ENCODE peak calls at places on chromosome 1, in four cellular contexts. One of them, this sample, is unnamed. For H3K27me3, the result is how much of the 10 kb centered on the place peaks cover.

GRCh38 chr1:241610056-241610815 is 29.9 kb downstream of the CHML start:
- DNase-seq in CD8-positive, alpha-beta T cell: no peak
- DNase-seq in tibial artery: no peak
- DNase-seq in HL-60: no peak
- DNase-seq in this sample: no peak

GRCh38 chr1:182206628-182207239 is 145.2 kb upstream of the ZNF648 start:
- DNase-seq in tibial artery: peak
- DNase-seq in CD8-positive, alpha-beta T cell: no peak
- DNase-seq in HL-60: no peak
- DNase-seq in this sample: no peak

GRCh38 chr1:186531561-186532165 is 70.7 kb upstream of the PDC start:
- DNase-seq in HL-60: no peak
- DNase-seq in CD8-positive, alpha-beta T cell: no peak
- DNase-seq in tibial artery: no peak
- DNase-seq in this sample: no peak

GRCh38 chr1:10378071-10378841 is 20.6 kb upstream of the PGD start:
- DNase-seq in tibial artery: no peak
- DNase-seq in HL-60: peak
- DNase-seq in CD8-positive, alpha-beta T cell: no peak
- DNase-seq in this sample: no peak

GRCh38 chr1:232560940-232561339 is 69.0 kb downstream of the SIPA1L2 start:
- DNase-seq in tibial artery: no peak
- DNase-seq in HL-60: no peak
- DNase-seq in CD8-positive, alpha-beta T cell: no peak
- DNase-seq in this sample: no peak

GRCh38 chr1:111789077-111789476 is 33.4 kb downstream of the DDX20 start:
- DNase-seq in CD8-positive, alpha-beta T cell: no peak
- DNase-seq in tibial artery: peak
- DNase-seq in HL-60: no peak
- DNase-seq in this sample: no peak

GRCh38 chr1:180502361-180503273 is at the start of gene ACBD6:
- DNase-seq in tibial artery: peak
- DNase-seq in CD8-positive, alpha-beta T cell: peak
- DNase-seq in HL-60: peak
- DNase-seq in this sample: peak

GRCh38 chr1:48617227-48617626 is 145.2 kb upstream of the SPATA6 start:
- DNase-seq in tibial artery: no peak
- DNase-seq in HL-60: peak
- DNase-seq in CD8-positive, alpha-beta T cell: no peak
- DNase-seq in this sample: no peak

GRCh38 chr1:80731241-80731894 is 1069.4 kb upstream of the ADGRL2 start:
- DNase-seq in tibial artery: no peak
- DNase-seq in CD8-positive, alpha-beta T cell: no peak
- DNase-seq in HL-60: no peak
- DNase-seq in this sample: no peak

GRCh38 chr1:53249706-53250105 is 11.4 kb upstream of the MAGOH start:
- DNase-seq in HL-60: no peak
- DNase-seq in CD8-positive, alpha-beta T cell: no peak
- DNase-seq in tibial artery: no peak
- DNase-seq in this sample: no peak

GRCh38 chr1:21814241-21814918 is 2.3 kb downstream of the LDLRAD2 start:
- DNase-seq in tibial artery: no peak
- DNase-seq in HL-60: peak
- DNase-seq in CD8-positive, alpha-beta T cell: peak
- DNase-seq in this sample: no peak

GRCh38 chr1:98493469-98493868 is 168.1 kb upstream of the SNX7 start:
- DNase-seq in tibial artery: no peak
- DNase-seq in HL-60: no peak
- DNase-seq in CD8-positive, alpha-beta T cell: no peak
- DNase-seq in this sample: no peak

GRCh38 chr1:10122926-10123325 is 87.4 kb upstream of the KIF1B start:
- DNase-seq in tibial artery: no peak
- DNase-seq in HL-60: no peak
- DNase-seq in CD8-positive, alpha-beta T cell: no peak
- DNase-seq in this sample: no peak

GRCh38 chr1:91783423-91784162 is 102.4 kb downstream of the TGFBR3 start:
- DNase-seq in HL-60: no peak
- DNase-seq in CD8-positive, alpha-beta T cell: no peak
- DNase-seq in tibial artery: no peak
- DNase-seq in this sample: no peak

GRCh38 chr1:181190362-181191035 is 102.0 kb downstream of the IER5 start:
- DNase-seq in CD8-positive, alpha-beta T cell: no peak
- DNase-seq in HL-60: no peak
- DNase-seq in tibial artery: no peak
- DNase-seq in this sample: no peak

GRCh38 chr1:17564458-17565393 is 25.2 kb downstream of the ARHGEF10L start:
- DNase-seq in tibial artery: peak
- DNase-seq in CD8-positive, alpha-beta T cell: no peak
- DNase-seq in HL-60: no peak
- DNase-seq in this sample: no peak

GRCh38 chr1:16468558-16468957 is 28.0 kb downstream of the NECAP2 start:
- DNase-seq in HL-60: no peak
- DNase-seq in CD8-positive, alpha-beta T cell: no peak
- DNase-seq in tibial artery: no peak
- DNase-seq in this sample: no peak

GRCh38 chr1:179831852-179832699 is 45.5 kb downstream of the TOR1AIP2 start:
- DNase-seq in CD8-positive, alpha-beta T cell: no peak
- DNase-seq in HL-60: no peak
- DNase-seq in tibial artery: no peak
- DNase-seq in this sample: no peak

GRCh38 chr1:187680823-187681222 is 852.1 kb downstream of the PLA2G4A start:
- DNase-seq in CD8-positive, alpha-beta T cell: no peak
- DNase-seq in tibial artery: no peak
- DNase-seq in HL-60: no peak
- DNase-seq in this sample: no peak

GRCh38 chr1:10475510-10475909 is 760 bp downstream of the PEX14 start:
- DNase-seq in HL-60: no peak
- DNase-seq in tibial artery: no peak
- DNase-seq in CD8-positive, alpha-beta T cell: no peak
- DNase-seq in this sample: no peak

GRCh38 chr1:22470227-22470626 is 18.6 kb downstream of the ZBTB40 start:
- DNase-seq in HL-60: no peak
- DNase-seq in CD8-positive, alpha-beta T cell: no peak
- DNase-seq in tibial artery: no peak
- DNase-seq in this sample: no peak

GRCh38 chr1:203076031-203076511 is 9.7 kb downstream of the MYOG start:
- DNase-seq in HL-60: peak
- DNase-seq in CD8-positive, alpha-beta T cell: no peak
- DNase-seq in tibial artery: no peak
- DNase-seq in this sample: no peak
- H3K4me3 ChIP-seq in HL-60: peak
- H3K4me3 ChIP-seq in CD8-positive, alpha-beta T cell: no peak
- H3K4me3 ChIP-seq in tibial artery: peak
- H3K4me3 ChIP-seq in this sample: peak

GRCh38 chr1:7727816-7728477 is 43.1 kb upstream of the VAMP3 start:
- DNase-seq in CD8-positive, alpha-beta T cell: no peak
- DNase-seq in HL-60: no peak
- DNase-seq in tibial artery: no peak
- DNase-seq in this sample: no peak

GRCh38 chr1:7732331-7732730 is 38.8 kb upstream of the VAMP3 start:
- DNase-seq in HL-60: no peak
- DNase-seq in CD8-positive, alpha-beta T cell: no peak
- DNase-seq in tibial artery: no peak
- DNase-seq in this sample: no peak

GRCh38 chr1:7721940-7722669 is 49.0 kb upstream of the VAMP3 start:
- DNase-seq in HL-60: no peak
- DNase-seq in CD8-positive, alpha-beta T cell: no peak
- DNase-seq in tibial artery: no peak
- DNase-seq in this sample: no peak

GRCh38 chr1:7722670-7723012 is 48.5 kb upstream of the VAMP3 start:
- DNase-seq in HL-60: no peak
- DNase-seq in tibial artery: no peak
- DNase-seq in CD8-positive, alpha-beta T cell: no peak
- DNase-seq in this sample: no peak

DNA sequence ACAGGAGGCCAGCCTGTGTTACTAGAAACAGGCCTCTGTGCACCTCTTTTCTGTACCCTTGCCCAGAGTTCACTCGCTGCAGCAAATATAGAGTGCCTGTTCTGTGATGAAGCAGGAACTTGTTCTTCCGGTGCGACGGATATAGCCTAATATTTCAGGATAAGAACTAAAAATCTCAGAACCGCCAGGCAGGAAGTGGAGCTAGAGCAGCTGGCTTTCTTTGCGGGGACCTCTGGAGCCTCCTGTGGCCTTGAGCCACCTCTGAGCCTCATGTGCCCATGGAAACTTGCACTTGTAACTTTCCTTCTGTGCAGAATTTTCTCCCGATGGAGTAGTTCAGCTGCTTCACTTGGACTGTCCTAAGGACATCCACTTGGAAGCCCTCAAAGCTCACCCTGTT is 44.5 kb upstream of the VAMP3 start:
- DNase-seq in tibial artery: no peak
- DNase-seq in HL-60: peak
- DNase-seq in CD8-positive, alpha-beta T cell: no peak
- DNase-seq in this sample: no peak
- H3K27me3 ChIP-seq in tibial artery: under half
- H3K27me3 ChIP-seq in HL-60: under half
- H3K27me3 ChIP-seq in CD8-positive, alpha-beta T cell: under half
- H3K27me3 ChIP-seq in this sample: under half

DNA sequence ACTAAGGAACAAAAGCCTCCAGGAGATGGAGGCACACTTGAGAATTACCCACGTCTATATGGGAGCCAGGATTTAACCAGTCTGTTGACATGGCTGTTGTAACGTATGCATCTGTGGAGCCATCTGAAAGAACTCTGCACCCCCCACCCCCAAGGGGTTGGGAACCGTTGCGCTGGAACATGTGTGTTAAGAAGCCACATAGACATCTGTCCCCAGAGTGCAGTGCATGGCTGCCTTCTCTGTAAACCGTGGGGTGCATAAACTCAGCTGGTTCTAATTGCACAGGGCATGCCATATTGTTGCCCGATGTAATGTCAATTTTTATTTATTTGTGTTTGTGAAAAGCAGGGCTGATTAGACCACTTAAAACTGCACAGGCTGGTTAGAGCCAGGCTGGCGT is 70.2 kb upstream of the ROR1 start:
- DNase-seq in tibial artery: no peak
- DNase-seq in HL-60: no peak
- DNase-seq in CD8-positive, alpha-beta T cell: no peak
- DNase-seq in this sample: no peak
- TF ChIP-seq CTCF in tibial artery: no peak
- TF ChIP-seq CTCF in HL-60: no peak
- TF ChIP-seq CTCF in CD8-positive, alpha-beta T cell: no peak
- TF ChIP-seq CTCF in this sample: no peak

DNA sequence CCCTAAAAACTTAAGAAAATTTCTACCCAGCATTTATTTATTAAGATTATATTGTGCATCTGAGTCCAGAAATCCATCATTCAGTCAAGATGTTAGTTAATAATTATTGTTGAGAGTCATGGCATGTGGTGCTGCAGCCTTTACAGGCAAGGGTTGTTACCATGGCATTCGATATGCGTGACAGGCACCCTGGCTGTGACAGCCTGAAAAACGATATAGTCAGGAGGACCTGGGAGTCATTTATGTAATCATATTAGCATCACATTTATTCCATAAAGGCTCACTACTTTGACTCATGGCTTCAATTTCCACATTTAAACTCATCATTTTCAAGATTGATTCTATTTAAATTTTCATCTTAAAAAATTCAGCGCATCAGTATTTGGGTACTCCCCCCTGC is 68.0 kb downstream of the CACHD1 start:
- DNase-seq in CD8-positive, alpha-beta T cell: no peak
- DNase-seq in tibial artery: no peak
- DNase-seq in HL-60: no peak
- DNase-seq in this sample: no peak
- H3K4me3 ChIP-seq in CD8-positive, alpha-beta T cell: no peak
- H3K4me3 ChIP-seq in tibial artery: no peak
- H3K4me3 ChIP-seq in HL-60: no peak
- H3K4me3 ChIP-seq in this sample: no peak

GRCh38 chr1:154745750-154746425 is 124.2 kb downstream of the KCNN3 start:
- DNase-seq in CD8-positive, alpha-beta T cell: no peak
- DNase-seq in HL-60: no peak
- DNase-seq in tibial artery: no peak
- DNase-seq in this sample: no peak
- H3K27me3 ChIP-seq in CD8-positive, alpha-beta T cell: under half
- H3K27me3 ChIP-seq in HL-60: under half
- H3K27me3 ChIP-seq in tibial artery: half or more
- H3K27me3 ChIP-seq in this sample: under half

GRCh38 chr1:25217598-25218232 is 14.6 kb downstream of the SYF2 start:
- DNase-seq in tibial artery: no peak
- DNase-seq in HL-60: no peak
- DNase-seq in CD8-positive, alpha-beta T cell: no peak
- DNase-seq in this sample: no peak
- TF ChIP-seq CTCF in tibial artery: no peak
- TF ChIP-seq CTCF in HL-60: no peak
- TF ChIP-seq CTCF in CD8-positive, alpha-beta T cell: no peak
- TF ChIP-seq CTCF in this sample: no peak

GRCh38 chr1:228462560-228462959 is 24.6 kb upstream of the RNF187 start:
- DNase-seq in tibial artery: no peak
- DNase-seq in CD8-positive, alpha-beta T cell: no peak
- DNase-seq in HL-60: no peak
- DNase-seq in this sample: no peak

GRCh38 chr1:228464487-228464983 is 22.6 kb upstream of the RNF187 start:
- DNase-seq in tibial artery: no peak
- DNase-seq in HL-60: no peak
- DNase-seq in CD8-positive, alpha-beta T cell: peak
- DNase-seq in this sample: peak

GRCh38 chr1:228463559-228464455 is 23.4 kb upstream of the RNF187 start:
- DNase-seq in tibial artery: no peak
- DNase-seq in HL-60: peak
- DNase-seq in CD8-positive, alpha-beta T cell: peak
- DNase-seq in this sample: no peak

GRCh38 chr1:228465134-228465533 is 22.0 kb upstream of the RNF187 start:
- DNase-seq in CD8-positive, alpha-beta T cell: no peak
- DNase-seq in HL-60: no peak
- DNase-seq in tibial artery: no peak
- DNase-seq in this sample: no peak

DNA sequence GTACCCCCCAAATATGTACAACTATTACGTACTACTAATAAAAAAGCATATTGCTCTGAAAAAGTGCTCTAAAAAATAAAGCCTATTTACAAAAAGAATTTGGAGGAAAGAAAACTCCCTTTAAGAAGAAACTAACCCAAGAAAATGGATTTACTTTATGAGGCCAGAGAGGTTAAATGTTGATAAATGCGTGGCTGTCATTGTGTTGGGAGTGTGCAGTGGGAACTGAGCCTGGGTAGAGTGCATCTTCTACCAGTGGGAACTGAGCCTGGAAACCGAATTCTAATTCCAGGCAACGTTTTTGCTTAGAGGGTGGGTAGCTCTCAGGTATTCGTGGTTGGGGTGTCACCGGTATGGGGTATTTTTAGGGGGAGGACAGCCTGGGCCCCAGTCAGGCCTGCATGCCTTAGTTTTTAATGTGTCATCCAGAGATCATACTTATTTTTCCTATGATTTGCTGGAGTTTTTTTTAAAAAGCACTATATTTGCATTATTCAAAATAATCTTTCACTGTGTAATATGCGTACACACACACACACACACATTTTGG is 24.1 kb upstream of the RNF187 start:
- DNase-seq in tibial artery: no peak
- DNase-seq in CD8-positive, alpha-beta T cell: no peak
- DNase-seq in HL-60: no peak
- DNase-seq in this sample: no peak
- H3K4me3 ChIP-seq in tibial artery: no peak
- H3K4me3 ChIP-seq in CD8-positive, alpha-beta T cell: no peak
- H3K4me3 ChIP-seq in HL-60: no peak
- H3K4me3 ChIP-seq in this sample: peak

This sample was measured in esophagus squamous epithelium.